ENCODE peak calls at places on chromosomes 6 and 20, in ten cellular contexts. One of them, this sample, is unnamed.

GRCh38 chr20:21719592-21720214 is 14.2 kb downstream of the PAX1 start:
- DNase-seq in breast epithelium: no peak
- DNase-seq in uterus: no peak
- DNase-seq in transverse colon: peak; percentile 47
- DNase-seq in heart left ventricle: no peak
- DNase-seq in body of pancreas: peak; percentile 60
- DNase-seq in adrenal gland: peak; percentile 63
- DNase-seq in IMR-90: peak; percentile 47
- DNase-seq in endothelial cell of umbilical vein: peak; percentile 67
- DNase-seq in ovary: no peak
- DNase-seq in this sample: no peak

GRCh38 chr20:3045042-3045815 is 623 bp upstream of the MRPS26 start:
- DNase-seq in breast epithelium: peak; percentile 70
- DNase-seq in uterus: no peak
- DNase-seq in transverse colon: peak; percentile 86
- DNase-seq in heart left ventricle: no peak
- DNase-seq in body of pancreas: peak; percentile 81
- DNase-seq in adrenal gland: peak; percentile 87
- DNase-seq in IMR-90: peak; percentile 86
- DNase-seq in endothelial cell of umbilical vein: no peak
- DNase-seq in ovary: no peak
- DNase-seq in this sample: peak; percentile 90

GRCh38 chr20:5550738-5551529 is 199.3 kb upstream of the SHLD1 start:
- DNase-seq in breast epithelium: no peak
- DNase-seq in uterus: no peak
- DNase-seq in transverse colon: no peak
- DNase-seq in heart left ventricle: no peak
- DNase-seq in body of pancreas: no peak
- DNase-seq in adrenal gland: no peak
- DNase-seq in IMR-90: no peak
- DNase-seq in endothelial cell of umbilical vein: no peak
- DNase-seq in ovary: no peak
- DNase-seq in this sample: no peak

GRCh38 chr6:5205035-5205469 is 55.7 kb downstream of the LYRM4 start:
- DNase-seq in breast epithelium: no peak
- DNase-seq in uterus: peak; percentile 30
- DNase-seq in transverse colon: no peak
- DNase-seq in heart left ventricle: peak; percentile 32
- DNase-seq in body of pancreas: no peak
- DNase-seq in adrenal gland: peak; percentile 68
- DNase-seq in IMR-90: no peak
- DNase-seq in endothelial cell of umbilical vein: peak; percentile 76
- DNase-seq in ovary: peak; percentile 16
- DNase-seq in this sample: no peak

GRCh38 chr6:44388876-44389275 is 1.4 kb downstream of the CDC5L start:
- DNase-seq in breast epithelium: no peak
- DNase-seq in uterus: no peak
- DNase-seq in transverse colon: no peak
- DNase-seq in heart left ventricle: no peak
- DNase-seq in body of pancreas: no peak
- DNase-seq in adrenal gland: no peak
- DNase-seq in IMR-90: no peak
- DNase-seq in endothelial cell of umbilical vein: no peak
- DNase-seq in ovary: no peak
- DNase-seq in this sample: no peak

GRCh38 chr20:21820688-21821087 is 115.2 kb downstream of the PAX1 start:
- DNase-seq in breast epithelium: no peak
- DNase-seq in uterus: no peak
- DNase-seq in transverse colon: no peak
- DNase-seq in heart left ventricle: no peak
- DNase-seq in body of pancreas: no peak
- DNase-seq in adrenal gland: no peak
- DNase-seq in IMR-90: no peak
- DNase-seq in endothelial cell of umbilical vein: no peak
- DNase-seq in ovary: no peak
- DNase-seq in this sample: no peak

GRCh38 chr6:131027326-131027725 is 35.7 kb downstream of the EPB41L2 start:
- DNase-seq in breast epithelium: no peak
- DNase-seq in uterus: no peak
- DNase-seq in transverse colon: no peak
- DNase-seq in heart left ventricle: no peak
- DNase-seq in body of pancreas: peak; percentile 7
- DNase-seq in adrenal gland: no peak
- DNase-seq in IMR-90: no peak
- DNase-seq in endothelial cell of umbilical vein: no peak
- DNase-seq in ovary: no peak
- DNase-seq in this sample: no peak

GRCh38 chr20:54088430-54088829 is 18.0 kb upstream of the BCAS1 start:
- DNase-seq in breast epithelium: no peak
- DNase-seq in uterus: no peak
- DNase-seq in transverse colon: no peak
- DNase-seq in heart left ventricle: no peak
- DNase-seq in body of pancreas: no peak
- DNase-seq in adrenal gland: no peak
- DNase-seq in IMR-90: no peak
- DNase-seq in endothelial cell of umbilical vein: no peak
- DNase-seq in ovary: no peak
- DNase-seq in this sample: no peak

GRCh38 chr6:18389479-18389878 is 2.3 kb downstream of the RNF144B start:
- DNase-seq in breast epithelium: no peak
- DNase-seq in uterus: no peak
- DNase-seq in transverse colon: no peak
- DNase-seq in heart left ventricle: no peak
- DNase-seq in body of pancreas: no peak
- DNase-seq in adrenal gland: no peak
- DNase-seq in IMR-90: peak; percentile 48
- DNase-seq in endothelial cell of umbilical vein: peak; percentile 54
- DNase-seq in ovary: no peak
- DNase-seq in this sample: peak; percentile 70

GRCh38 chr20:3101737-3102574 is 17.4 kb upstream of the AVP start:
- DNase-seq in breast epithelium: no peak
- DNase-seq in uterus: no peak
- DNase-seq in transverse colon: peak; percentile 33
- DNase-seq in heart left ventricle: no peak
- DNase-seq in body of pancreas: no peak
- DNase-seq in adrenal gland: peak; percentile 64
- DNase-seq in IMR-90: no peak
- DNase-seq in endothelial cell of umbilical vein: no peak
- DNase-seq in ovary: no peak
- DNase-seq in this sample: no peak

GRCh38 chr6:79671605-79672266 is 40.6 kb downstream of the SH3BGRL2 start:
- DNase-seq in breast epithelium: peak; percentile 51
- DNase-seq in uterus: no peak
- DNase-seq in transverse colon: peak; percentile 90
- DNase-seq in heart left ventricle: peak; percentile 31
- DNase-seq in body of pancreas: peak; percentile 78
- DNase-seq in adrenal gland: peak; percentile 22
- DNase-seq in IMR-90: peak; percentile 40
- DNase-seq in endothelial cell of umbilical vein: peak; percentile 80
- DNase-seq in ovary: no peak
- DNase-seq in this sample: no peak

GRCh38 chr20:35724321-35725230 is 17.5 kb downstream of the RBM39 start:
- DNase-seq in breast epithelium: no peak
- DNase-seq in uterus: no peak
- DNase-seq in transverse colon: no peak
- DNase-seq in heart left ventricle: no peak
- DNase-seq in body of pancreas: no peak
- DNase-seq in adrenal gland: no peak
- DNase-seq in IMR-90: no peak
- DNase-seq in endothelial cell of umbilical vein: no peak
- DNase-seq in ovary: no peak
- DNase-seq in this sample: no peak

GRCh38 chr6:2381872-2382661 is 136.7 kb upstream of the GMDS start:
- DNase-seq in breast epithelium: no peak
- DNase-seq in uterus: no peak
- DNase-seq in transverse colon: no peak
- DNase-seq in heart left ventricle: peak; percentile 39
- DNase-seq in body of pancreas: peak; percentile 7
- DNase-seq in adrenal gland: no peak
- DNase-seq in IMR-90: no peak
- DNase-seq in endothelial cell of umbilical vein: peak; percentile 3
- DNase-seq in ovary: no peak
- DNase-seq in this sample: no peak

GRCh38 chr6:365835-366234 is 25.7 kb upstream of the IRF4 start:
- DNase-seq in breast epithelium: no peak
- DNase-seq in uterus: no peak
- DNase-seq in transverse colon: no peak
- DNase-seq in heart left ventricle: no peak
- DNase-seq in body of pancreas: no peak
- DNase-seq in adrenal gland: no peak
- DNase-seq in IMR-90: no peak
- DNase-seq in endothelial cell of umbilical vein: no peak
- DNase-seq in ovary: no peak
- DNase-seq in this sample: no peak

GRCh38 chr6:364609-365540 is 26.7 kb upstream of the IRF4 start:
- DNase-seq in breast epithelium: no peak
- DNase-seq in uterus: no peak
- DNase-seq in transverse colon: no peak
- DNase-seq in heart left ventricle: peak; percentile 27
- DNase-seq in body of pancreas: no peak
- DNase-seq in adrenal gland: no peak
- DNase-seq in IMR-90: no peak
- DNase-seq in endothelial cell of umbilical vein: no peak
- DNase-seq in ovary: no peak
- DNase-seq in this sample: no peak

GRCh38 chr6:366972-367794 is 24.4 kb upstream of the IRF4 start:
- DNase-seq in breast epithelium: no peak
- DNase-seq in uterus: no peak
- DNase-seq in transverse colon: no peak
- DNase-seq in heart left ventricle: peak; percentile 17
- DNase-seq in body of pancreas: no peak
- DNase-seq in adrenal gland: no peak
- DNase-seq in IMR-90: no peak
- DNase-seq in endothelial cell of umbilical vein: no peak
- DNase-seq in ovary: no peak
- DNase-seq in this sample: no peak

GRCh38 chr6:367891-368630 is 23.5 kb upstream of the IRF4 start:
- DNase-seq in breast epithelium: no peak
- DNase-seq in uterus: no peak
- DNase-seq in transverse colon: no peak
- DNase-seq in heart left ventricle: no peak
- DNase-seq in body of pancreas: no peak
- DNase-seq in adrenal gland: no peak
- DNase-seq in IMR-90: no peak
- DNase-seq in endothelial cell of umbilical vein: no peak
- DNase-seq in ovary: no peak
- DNase-seq in this sample: no peak

DNA sequence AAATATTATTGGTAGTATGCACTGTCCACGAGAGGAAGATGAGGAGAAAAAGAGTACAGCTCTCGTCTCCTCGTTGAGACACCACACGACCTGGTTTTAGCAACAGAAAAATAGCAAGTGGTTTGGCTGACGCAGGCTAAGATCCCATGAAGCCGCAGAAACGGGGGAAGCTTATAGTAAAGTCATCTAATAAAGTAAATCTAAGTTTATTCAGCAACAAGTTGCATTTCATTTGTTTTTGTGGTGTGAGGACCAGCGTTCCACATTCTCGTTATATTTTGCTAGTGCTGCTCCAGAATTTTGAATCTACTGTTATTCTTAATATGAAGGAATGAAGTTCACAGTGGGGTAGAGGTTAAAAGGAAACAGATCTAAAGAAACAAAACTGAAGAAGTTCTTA is 25.2 kb upstream of the IRF4 start:
- DNase-seq in breast epithelium: no peak
- DNase-seq in uterus: no peak
- DNase-seq in transverse colon: no peak
- DNase-seq in heart left ventricle: no peak
- DNase-seq in body of pancreas: no peak
- DNase-seq in adrenal gland: no peak
- DNase-seq in IMR-90: no peak
- DNase-seq in endothelial cell of umbilical vein: no peak
- DNase-seq in ovary: no peak
- DNase-seq in this sample: no peak
- H3K9me3 ChIP-seq in breast epithelium: peaks cover 8% of the 10 kb centered on the region
- H3K9me3 ChIP-seq in uterus: no peaks in the 10 kb centered on the region
- H3K9me3 ChIP-seq in transverse colon: peaks cover 7% of the 10 kb centered on the region
- H3K9me3 ChIP-seq in heart left ventricle: peaks cover 12% of the 10 kb centered on the region
- H3K9me3 ChIP-seq in body of pancreas: no peaks in the 10 kb centered on the region
- H3K9me3 ChIP-seq in adrenal gland: no peaks in the 10 kb centered on the region
- H3K9me3 ChIP-seq in IMR-90: peaks cover 27% of the 10 kb centered on the region
- H3K9me3 ChIP-seq in endothelial cell of umbilical vein: peaks cover 7% of the 10 kb centered on the region
- H3K9me3 ChIP-seq in ovary: no peaks in the 10 kb centered on the region
- H3K9me3 ChIP-seq in this sample: no peaks in the 10 kb centered on the region

GRCh38 chr6:52260634-52261033 is 16.3 kb upstream of the IL17F start:
- DNase-seq in breast epithelium: no peak
- DNase-seq in uterus: no peak
- DNase-seq in transverse colon: no peak
- DNase-seq in heart left ventricle: no peak
- DNase-seq in body of pancreas: no peak
- DNase-seq in adrenal gland: no peak
- DNase-seq in IMR-90: no peak
- DNase-seq in endothelial cell of umbilical vein: no peak
- DNase-seq in ovary: no peak
- DNase-seq in this sample: no peak
- TF ChIP-seq POLR2A in breast epithelium: no peak
- TF ChIP-seq POLR2A in uterus: no peak
- TF ChIP-seq POLR2A in transverse colon: no peak
- TF ChIP-seq POLR2A in heart left ventricle: no peak
- TF ChIP-seq POLR2A in body of pancreas: no peak
- TF ChIP-seq POLR2A in adrenal gland: no peak
- TF ChIP-seq POLR2A in IMR-90: no peak
- TF ChIP-seq POLR2A in endothelial cell of umbilical vein: no peak
- TF ChIP-seq POLR2A in ovary: no peak
- TF ChIP-seq POLR2A in this sample: no peak

DNA sequence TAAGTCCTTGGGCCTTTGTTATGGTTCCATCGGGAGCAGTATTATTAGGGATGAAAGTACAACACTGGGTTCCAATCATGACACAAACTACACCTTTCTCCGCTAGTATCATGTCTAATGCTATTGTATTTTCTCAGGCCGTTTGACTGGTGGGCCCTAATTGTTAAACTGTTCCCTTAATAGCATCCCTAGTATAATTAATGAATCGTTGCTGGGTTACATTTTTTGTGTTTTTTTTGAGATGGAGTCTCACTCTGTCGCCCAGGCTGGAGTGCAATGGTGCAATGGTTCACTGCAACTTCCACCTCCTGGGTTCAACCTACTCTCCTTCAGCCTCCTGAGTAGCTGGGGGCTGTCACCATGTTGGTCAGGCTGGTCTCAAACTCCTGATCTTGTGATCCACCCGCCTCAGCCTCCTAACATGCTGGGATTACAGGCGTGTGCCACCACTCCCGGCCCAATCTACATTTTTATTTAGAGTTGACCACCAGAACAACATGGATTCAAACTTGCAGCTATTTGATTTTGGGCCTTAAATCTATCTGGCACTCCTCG is 4.1 kb upstream of the ZNFX1 start:
- DNase-seq in breast epithelium: no peak
- DNase-seq in uterus: no peak
- DNase-seq in transverse colon: no peak
- DNase-seq in heart left ventricle: no peak
- DNase-seq in body of pancreas: no peak
- DNase-seq in adrenal gland: no peak
- DNase-seq in IMR-90: no peak
- DNase-seq in endothelial cell of umbilical vein: no peak
- DNase-seq in ovary: no peak
- DNase-seq in this sample: no peak
- H3K9me3 ChIP-seq in breast epithelium: peaks cover 42% of the 10 kb centered on the region
- H3K9me3 ChIP-seq in uterus: peaks cover 16% of the 10 kb centered on the region
- H3K9me3 ChIP-seq in transverse colon: peaks cover 34% of the 10 kb centered on the region
- H3K9me3 ChIP-seq in heart left ventricle: peaks cover 72% of the 10 kb centered on the region
- H3K9me3 ChIP-seq in body of pancreas: no peaks in the 10 kb centered on the region
- H3K9me3 ChIP-seq in adrenal gland: no peaks in the 10 kb centered on the region
- H3K9me3 ChIP-seq in IMR-90: peaks cover 25% of the 10 kb centered on the region
- H3K9me3 ChIP-seq in endothelial cell of umbilical vein: no peaks in the 10 kb centered on the region
- H3K9me3 ChIP-seq in ovary: peaks cover 4% of the 10 kb centered on the region
- H3K9me3 ChIP-seq in this sample: no peaks in the 10 kb centered on the region

GRCh38 chr6:134657751-134658522 is 292.0 kb downstream of the ALDH8A1 start:
- DNase-seq in breast epithelium: no peak
- DNase-seq in uterus: no peak
- DNase-seq in transverse colon: no peak
- DNase-seq in heart left ventricle: no peak
- DNase-seq in body of pancreas: no peak
- DNase-seq in adrenal gland: no peak
- DNase-seq in IMR-90: peak; percentile 15
- DNase-seq in endothelial cell of umbilical vein: peak; percentile 10
- DNase-seq in ovary: no peak
- DNase-seq in this sample: no peak
- TF ChIP-seq POLR2A in breast epithelium: no peak
- TF ChIP-seq POLR2A in uterus: no peak
- TF ChIP-seq POLR2A in transverse colon: no peak
- TF ChIP-seq POLR2A in heart left ventricle: no peak
- TF ChIP-seq POLR2A in body of pancreas: no peak
- TF ChIP-seq POLR2A in adrenal gland: no peak
- TF ChIP-seq POLR2A in IMR-90: no peak
- TF ChIP-seq POLR2A in endothelial cell of umbilical vein: no peak
- TF ChIP-seq POLR2A in ovary: no peak
- TF ChIP-seq POLR2A in this sample: no peak